ENCODE peak calls at places on chromosomes 16 and 17, in five cellular contexts. W, X, Y, G and J are unnamed samples.
A peak's percentile ranks its signal among the peaks of the same experiment; 100 is the strongest.

GRCh38 chr16:87441886-87442580 is 49.9 kb downstream of the MAP1LC3B start:
- DNase-seq in W (no peak), X (no peak), Y (peak; percentile 70), G (no peak), J (no peak)

GRCh38 chr17:8123695-8124349 is at the start of gene HES7:
- DNase-seq in W (no peak), X (peak; percentile 26), Y (peak; percentile 50), G (peak; percentile 16), J (no peak)

GRCh38 chr17:37148171-37148570 is 199.4 kb downstream of the AATF start:
- DNase-seq in W (no peak), X (peak; percentile 64), Y (no peak), G (no peak), J (no peak)

GRCh38 chr16:56353054-56353921 is 72.1 kb downstream of the AMFR start:
- DNase-seq in W (no peak), X (no peak), Y (no peak), G (no peak), J (no peak)

GRCh38 chr17:17700251-17700969 is 19.2 kb downstream of the RAI1 start:
- DNase-seq in W (no peak), X (no peak), Y (no peak), G (no peak), J (no peak)

GRCh38 chr16:3047387-3047720 is 993 bp downstream of the MMP25 start:
- DNase-seq in W (no peak), X (no peak), Y (no peak), G (no peak), J (no peak)

GRCh38 chr17:66714046-66715023 is 120.6 kb upstream of the CACNG5 start:
- DNase-seq in W (no peak), X (no peak), Y (no peak), G (no peak), J (no peak)

GRCh38 chr16:57619606-57620315 is 8.7 kb upstream of the ADGRG1 start:
- DNase-seq in W (no peak), X (no peak), Y (no peak), G (no peak), J (no peak)

GRCh38 chr16:56316545-56316944 is 108.8 kb downstream of the AMFR start:
- DNase-seq in W (no peak), X (no peak), Y (no peak), G (no peak), J (no peak)

GRCh38 chr17:41689497-41690299 is 1.0 kb downstream of the EIF1 start:
- DNase-seq in W (no peak), X (peak; percentile 78), Y (peak; percentile 69), G (peak; percentile 49), J (no peak)

GRCh38 chr17:65182233-65182632 is 45.1 kb downstream of the RGS9 start:
- DNase-seq in W (no peak), X (no peak), Y (no peak), G (no peak), J (peak; percentile 52)

GRCh38 chr16:66324785-66325184 is 41.7 kb upstream of the CDH5 start:
- DNase-seq in W (no peak), X (peak; percentile 9), Y (no peak), G (no peak), J (no peak)

GRCh38 chr16:56710181-56710737 is 19.7 kb upstream of the NUP93 start:
- DNase-seq in W (no peak), X (no peak), Y (no peak), G (no peak), J (no peak)

GRCh38 chr17:68512247-68512966 is at the start of gene PRKAR1A:
- DNase-seq in W (peak; percentile 81), X (peak; percentile 97), Y (peak; percentile 95), G (peak; percentile 93), J (peak; percentile 98)

GRCh38 chr17:8029121-8029520 is 9.7 kb upstream of the ALOX15B start:
- DNase-seq in W (no peak), X (peak; percentile 9), Y (peak; percentile 20), G (no peak), J (no peak)

GRCh38 chr17:75757086-75757681 is 7.8 kb downstream of the GALK1 start:
- DNase-seq in W (no peak), X (no peak), Y (no peak), G (no peak), J (no peak)

GRCh38 chr17:321386-321941 is 31.1 kb downstream of the RPH3AL start:
- DNase-seq in W (no peak), X (no peak), Y (no peak), G (no peak), J (no peak)

GRCh38 chr16:2838928-2839327 is 8.8 kb downstream of the ZG16B start:
- DNase-seq in W (peak; percentile 65), X (peak; percentile 85), Y (peak; percentile 89), G (peak; percentile 67), J (peak; percentile 76)

GRCh38 chr17:82932146-82933005 is 92.6 kb upstream of the ZNF750 start:
- DNase-seq in W (peak; percentile 20), X (peak; percentile 31), Y (peak; percentile 86), G (no peak), J (no peak)

GRCh38 chr16:53626816-53627215 is 76.8 kb downstream of the RPGRIP1L start:
- DNase-seq in W (no peak), X (no peak), Y (no peak), G (no peak), J (no peak)

GRCh38 chr16:2190659-2191445 is 5.6 kb downstream of the CASKIN1 start:
- DNase-seq in W (no peak), X (no peak), Y (no peak), G (no peak), J (no peak)

GRCh38 chr16:64964126-64964540 is 157.7 kb downstream of the CDH11 start:
- DNase-seq in W (peak; percentile 21), X (peak; percentile 60), Y (peak; percentile 86), G (no peak), J (no peak)

DNA sequence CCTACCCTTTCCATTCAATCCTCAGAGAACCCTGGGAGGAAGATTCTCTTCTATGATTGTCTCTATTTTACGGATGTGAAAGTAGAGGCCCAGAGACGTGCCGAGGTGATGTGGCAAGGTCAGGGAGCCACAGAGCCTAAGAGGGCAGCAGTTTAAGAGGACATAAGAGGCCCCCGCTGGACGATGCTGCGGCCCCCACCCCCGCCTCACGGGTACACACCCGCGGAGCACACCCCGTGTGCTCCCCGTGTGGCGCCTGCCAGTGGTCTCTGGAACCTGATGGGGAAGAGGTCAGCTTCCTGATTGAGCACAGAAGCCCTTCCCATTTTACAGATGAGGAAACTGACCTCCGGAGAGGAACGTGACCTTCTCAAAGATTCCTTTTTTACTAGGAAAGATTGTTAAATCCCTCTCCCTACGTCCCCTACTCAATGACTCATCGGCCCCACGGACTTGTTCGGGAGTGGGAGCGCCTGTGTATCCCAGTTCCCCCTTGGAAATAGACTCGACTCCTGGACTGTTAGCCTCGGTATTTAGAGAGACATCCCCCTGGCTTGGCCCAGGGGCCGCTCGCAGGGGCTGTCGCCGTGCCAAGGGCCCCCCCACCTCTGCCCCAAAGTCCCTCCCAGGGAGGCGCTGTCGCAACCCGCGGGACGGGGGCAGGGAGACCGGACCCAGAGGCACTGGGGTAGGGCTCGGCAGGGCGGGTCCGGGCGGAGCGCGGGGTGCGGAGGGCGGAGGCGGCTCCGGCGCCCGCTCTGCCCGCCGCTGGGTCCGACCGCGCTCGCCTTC is at the start of gene ABCC3:
- DNase-seq in W (no peak), X (peak; percentile 53), Y (no peak), G (no peak), J (no peak)
- TF ChIP-seq CTCF in W (no peak), X (no peak), Y (no peak), G (no peak), J (no peak)

DNA sequence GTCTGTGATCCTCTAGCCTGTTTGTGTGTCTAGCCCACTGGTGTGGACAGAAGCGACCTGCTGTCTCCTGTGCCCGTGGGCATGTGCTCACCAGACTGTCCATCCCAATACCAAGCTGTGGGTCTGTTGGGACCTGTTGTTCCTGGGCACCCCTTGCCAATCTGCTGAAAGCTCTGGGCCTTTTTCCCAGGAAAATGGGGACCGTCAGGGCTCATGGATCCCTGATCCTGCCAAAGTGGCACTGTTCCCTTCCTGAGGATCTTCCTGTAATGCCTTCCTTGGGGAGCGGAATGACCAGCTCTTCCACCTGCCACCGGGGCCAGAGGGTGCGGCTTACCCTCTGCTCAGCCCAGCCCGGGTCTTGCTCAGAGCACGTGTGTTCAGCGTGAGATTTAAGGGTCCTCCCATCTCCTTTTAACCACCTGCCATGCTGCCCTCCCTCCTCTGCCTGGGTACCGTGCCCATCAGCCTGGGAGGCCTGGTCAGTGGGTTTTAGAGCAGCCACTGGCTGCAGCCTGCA is 59.3 kb downstream of the BAIAP2 start:
- DNase-seq in W (no peak), X (no peak), Y (no peak), G (no peak), J (no peak)
- TF ChIP-seq CTCF in W (peak; percentile 10), X (no peak), Y (no peak), G (no peak), J (no peak)

DNA sequence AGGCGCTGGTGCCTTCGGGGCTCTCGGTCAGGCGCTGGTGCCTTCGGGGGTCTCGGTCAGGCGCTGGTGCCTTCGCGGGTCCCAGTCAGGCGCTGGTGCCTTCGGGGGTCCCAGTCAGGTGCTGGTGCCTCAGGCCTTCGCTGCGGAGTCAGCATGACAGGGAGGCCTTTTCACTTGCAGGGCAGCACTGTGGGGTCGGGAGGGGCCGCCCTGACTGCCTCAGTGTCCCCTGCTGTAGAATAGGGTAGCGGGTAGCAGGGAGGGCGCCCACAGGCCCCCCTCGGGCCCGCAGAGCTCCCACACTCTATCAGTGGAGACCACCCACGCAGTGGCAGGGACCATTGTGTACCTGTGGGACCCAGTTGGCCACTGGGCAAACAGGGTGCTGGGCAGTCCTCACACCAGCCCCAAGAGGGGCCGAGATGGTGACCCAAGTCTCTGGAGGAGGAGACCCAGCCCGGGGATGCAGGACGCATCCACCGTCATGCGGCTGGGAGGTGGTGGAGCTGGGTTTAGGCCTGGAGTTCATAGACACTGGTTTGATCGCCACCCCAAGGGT is 38.0 kb downstream of the ZFPM1 start:
- DNase-seq in W (no peak), X (no peak), Y (no peak), G (no peak), J (no peak)
- TF ChIP-seq CTCF in W (no peak), X (no peak), Y (no peak), G (no peak), J (no peak)

DNA sequence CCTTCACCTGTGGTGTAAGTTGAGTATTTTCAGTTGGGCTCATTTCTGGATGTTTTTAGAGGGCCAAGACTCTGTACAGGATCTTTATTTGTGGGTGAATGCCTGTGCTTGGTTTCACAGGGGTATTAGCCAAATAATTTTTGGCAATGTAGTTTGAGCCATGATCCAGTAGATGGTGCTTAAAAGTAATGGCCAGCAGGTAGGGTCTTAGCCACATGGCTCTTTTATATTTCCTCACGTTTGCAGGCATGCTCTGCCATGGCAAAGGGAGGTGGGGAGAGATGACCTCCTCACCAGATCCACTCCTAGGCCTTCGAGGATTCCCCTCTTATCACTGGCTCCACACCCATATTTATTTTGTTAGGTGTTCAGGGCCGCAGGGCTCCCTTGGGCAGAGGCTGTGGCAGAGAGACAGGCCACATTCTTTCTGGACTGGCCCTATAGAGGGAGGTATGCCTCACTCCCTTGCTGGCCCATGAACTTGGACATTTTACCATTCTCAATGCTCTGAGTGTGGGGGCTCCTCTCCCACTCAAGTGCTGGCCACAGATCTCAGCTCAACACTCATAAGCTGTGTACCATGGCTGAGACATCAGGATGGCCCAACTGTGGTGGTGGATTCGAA is 417.1 kb downstream of the XYLT1 start:
- DNase-seq in W (no peak), X (no peak), Y (no peak), G (no peak), J (no peak)
- TF ChIP-seq CTCF in W (no peak), X (no peak), Y (peak; percentile 1), G (no peak), J (no peak)